ENCODE peak calls at places on chromosomes 6 and 20, in four cellular contexts. V is HepG2, S is GM12878, G is K562. Q is an unnamed sample.

GRCh38 chr6:57198926-57199636 is 23.0 kb downstream of the RAB23 start:
- DNase-seq in G (no peak), V (no peak), S (no peak), Q (no peak)

GRCh38 chr6:141587482-141588266 is 545.1 kb upstream of the GJE1 start:
- DNase-seq in G (no peak), V (no peak), S (no peak), Q (no peak)

GRCh38 chr20:48295445-48295903 is 510.2 kb upstream of the SULF2 start:
- DNase-seq in V (peak), S (no peak), G (no peak), Q (peak)

GRCh38 chr6:7636151-7636550 is 46.2 kb downstream of the SNRNP48 start:
- DNase-seq in G (no peak), V (peak), S (no peak), Q (no peak)

GRCh38 chr6:138957903-138958302 is 30.1 kb downstream of the REPS1 start:
- DNase-seq in S (no peak), V (no peak), G (no peak), Q (no peak)

GRCh38 chr6:138722425-138723371 is 50.9 kb upstream of the CCDC28A start:
- DNase-seq in S (no peak), V (peak), G (no peak), Q (no peak)

GRCh38 chr6:73231986-73232391 is 6.7 kb upstream of the KHDC1L start:
- DNase-seq in V (no peak), G (no peak), S (peak), Q (no peak)

GRCh38 chr20:10793741-10794140 is 119.9 kb upstream of the JAG1 start:
- DNase-seq in S (no peak), G (no peak), V (no peak), Q (no peak)

GRCh38 chr6:106169517-106169916 is 83.4 kb downstream of the PRDM1 start:
- DNase-seq in G (no peak), S (no peak), V (no peak), Q (no peak)

GRCh38 chr6:17957488-17957887 is 29.9 kb downstream of the KIF13A start:
- DNase-seq in G (no peak), V (no peak), S (peak), Q (no peak)

GRCh38 chr6:39335780-39336541 is 13.5 kb upstream of the KCNK16 start:
- DNase-seq in V (no peak), G (no peak), S (no peak), Q (no peak)
- TF ChIP-seq TARDBP in V (no peak), G (no peak), S (no peak), Q (no peak)

GRCh38 chr20:1112908-1113307 is 5.5 kb upstream of the PSMF1 start:
- DNase-seq in G (no peak), V (no peak), S (no peak), Q (no peak)

GRCh38 chr20:1107176-1107575 is 11.2 kb upstream of the PSMF1 start:
- DNase-seq in S (no peak), G (no peak), V (no peak), Q (no peak)

GRCh38 chr20:1105599-1106194 is 12.7 kb upstream of the PSMF1 start:
- DNase-seq in S (no peak), V (no peak), G (no peak), Q (no peak)

GRCh38 chr20:1103751-1104150 is 14.7 kb upstream of the PSMF1 start:
- DNase-seq in S (no peak), V (no peak), G (no peak), Q (no peak)

DNA sequence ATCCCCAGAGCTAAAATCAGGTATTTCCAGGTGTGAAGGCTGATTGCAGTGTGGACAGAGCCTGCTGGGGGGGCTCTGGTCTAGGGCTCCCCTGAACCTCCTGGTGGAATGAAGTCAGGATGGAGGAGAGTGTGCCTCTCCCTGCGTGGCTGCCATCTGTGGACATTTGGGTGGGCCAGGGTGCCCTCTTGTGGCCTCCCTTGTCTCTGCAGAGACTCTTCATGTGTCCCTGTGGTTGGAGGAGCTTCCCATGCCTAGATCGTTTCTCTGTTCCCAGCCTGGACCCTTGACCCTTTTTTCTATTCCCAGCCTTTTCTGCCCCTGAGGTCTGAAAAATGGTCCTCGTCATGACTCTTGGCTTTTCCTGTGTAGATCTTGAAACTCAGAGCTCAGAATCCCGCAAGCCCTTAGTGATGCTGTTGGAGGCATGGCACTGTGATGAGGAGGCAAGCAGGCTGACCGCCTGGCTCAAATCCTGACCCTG is 9.9 kb upstream of the PSMF1 start:
- DNase-seq in G (peak), V (peak), S (no peak), Q (peak)
- TF ChIP-seq TARDBP in G (no peak), V (no peak), S (no peak), Q (no peak)

GRCh38 chr20:62499758-62500236 is 24.0 kb upstream of the GATA5 start:
- DNase-seq in G (no peak), V (no peak), S (no peak), Q (no peak)

GRCh38 chr20:62502496-62503095 is 26.8 kb upstream of the GATA5 start:
- DNase-seq in G (no peak), V (no peak), S (no peak), Q (no peak)

GRCh38 chr20:62503414-62504178 is 27.8 kb upstream of the GATA5 start:
- DNase-seq in G (peak), V (no peak), S (no peak), Q (no peak)

GRCh38 chr20:62500237-62500864 is 24.6 kb upstream of the GATA5 start:
- DNase-seq in V (peak), G (peak), S (no peak), Q (peak)

DNA sequence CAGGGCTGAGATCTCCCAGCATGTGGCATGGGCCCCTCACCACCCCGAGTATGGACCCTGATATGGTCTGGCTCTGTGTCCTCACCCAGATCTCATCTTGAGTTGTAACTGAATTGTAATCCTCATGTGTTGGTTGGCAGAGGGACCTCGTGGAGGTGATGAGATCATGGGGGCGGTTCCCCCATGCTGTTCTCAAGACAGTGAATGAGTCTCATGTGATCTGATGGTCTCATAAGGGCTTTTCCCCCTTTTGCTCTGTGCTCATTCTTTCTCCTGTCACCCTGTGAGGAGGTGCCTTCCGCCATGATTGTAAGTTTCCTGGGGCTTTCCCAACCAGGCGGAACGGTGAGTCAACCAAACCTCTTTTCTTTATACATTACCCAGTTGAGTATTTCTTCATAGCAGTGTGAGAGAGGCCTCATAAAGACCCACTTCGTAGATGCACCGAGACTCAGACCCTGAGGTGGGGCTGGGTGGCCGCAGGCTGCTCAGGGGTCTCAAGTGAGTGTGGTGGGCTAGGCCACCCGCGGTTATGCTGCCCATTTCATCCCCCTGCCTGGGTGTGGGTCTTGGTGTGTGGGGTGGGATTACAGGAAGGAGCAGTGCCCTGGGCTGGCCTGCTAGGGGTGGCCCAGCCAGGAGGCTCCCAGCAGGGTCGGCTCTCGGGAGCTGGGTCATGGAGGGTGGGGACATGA is 26.2 kb upstream of the GATA5 start:
- DNase-seq in V (no peak), G (no peak), S (peak), Q (no peak)
- TF ChIP-seq TARDBP in V (no peak), G (no peak), S (no peak), Q (no peak)

GRCh38 chr6:26421259-26422144 is 18.8 kb upstream of the BTN3A3 start:
- DNase-seq in S (peak), V (peak), G (peak), Q (peak)
- TF ChIP-seq TARDBP in S (no peak), V (no peak), G (no peak), Q (no peak)

DNA sequence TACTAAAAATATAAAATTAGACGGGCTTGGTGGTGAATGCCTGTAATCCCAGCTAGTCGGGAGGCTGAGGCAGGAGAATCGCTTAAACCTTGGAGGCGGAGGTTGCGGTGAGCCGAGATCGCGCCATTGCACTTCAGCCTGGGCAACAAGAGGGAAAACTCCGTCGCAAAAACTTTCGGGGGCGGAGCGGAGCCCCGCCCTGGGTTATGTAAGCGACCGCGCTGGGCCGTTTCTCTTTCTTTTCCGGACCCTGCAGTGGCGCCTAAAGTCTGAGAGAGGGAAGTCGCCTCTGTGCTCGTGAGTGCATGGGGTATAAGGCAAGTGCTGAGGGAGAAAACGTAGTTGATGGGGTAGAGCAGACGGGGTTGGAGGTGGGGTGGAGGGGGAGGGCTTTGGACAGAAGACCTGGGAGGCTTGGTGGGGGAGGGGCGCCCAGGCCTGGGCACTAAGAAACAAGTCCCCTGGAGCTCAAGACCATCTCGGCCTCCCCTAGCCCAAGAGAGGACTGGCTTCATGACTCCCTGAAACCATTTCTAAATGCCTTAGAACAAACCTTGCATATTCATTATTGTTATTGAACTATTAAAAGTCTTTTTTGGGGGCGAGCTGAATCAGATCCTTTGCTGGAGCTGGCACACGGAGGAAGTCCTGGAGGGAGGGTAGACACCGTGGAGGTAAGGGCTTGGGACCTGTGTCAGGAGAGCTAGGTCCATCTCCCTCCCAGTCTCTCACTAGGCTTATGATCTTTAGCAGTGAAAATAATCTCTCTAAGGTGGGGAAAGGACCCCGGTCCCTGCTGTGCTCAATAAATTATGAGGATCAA is 2.7 kb upstream of the MICA start:
- DNase-seq in S (no peak), V (peak), G (peak), Q (no peak)
- TF ChIP-seq TARDBP in S (no peak), V (no peak), G (no peak), Q (no peak)

GRCh38 chr20:4961746-4962145 is 39.6 kb downstream of the SLC23A2 start:
- DNase-seq in S (no peak), G (no peak), V (peak), Q (no peak)
- TF ChIP-seq TARDBP in S (no peak), G (no peak), V (peak), Q (no peak)

GRCh38 chr6:45479834-45480696 is 102.3 kb upstream of the SUPT3H start:
- DNase-seq in G (no peak), V (no peak), S (no peak), Q (no peak)
- TF ChIP-seq TARDBP in G (no peak), V (no peak), S (no peak), Q (no peak)

GRCh38 chr20:12177657-12178293 is 260.1 kb downstream of the BTBD3 start:
- DNase-seq in V (peak), S (no peak), G (no peak), Q (no peak)

GRCh38 chr20:12180107-12180661 is 262.5 kb downstream of the BTBD3 start:
- DNase-seq in G (no peak), S (no peak), V (no peak), Q (no peak)

GRCh38 chr20:12175538-12175937 is 257.8 kb downstream of the BTBD3 start:
- DNase-seq in V (no peak), S (no peak), G (no peak), Q (no peak)

GRCh38 chr20:12179692-12180091 is 262.0 kb downstream of the BTBD3 start:
- DNase-seq in V (no peak), S (no peak), G (no peak), Q (no peak)
- TF ChIP-seq TARDBP in V (no peak), S (no peak), G (no peak), Q (no peak)